ENCODE peak calls at places on chromosomes 12 and 14, in five cellular contexts. One of them, this sample, is unnamed.

GRCh38 chr12:31991146-31991545 is 31.9 kb downstream of the RESF1 start:
- DNase-seq in astrocyte: no peak
- DNase-seq in AG10803: no peak
- DNase-seq in fibroblast of mammary gland: no peak
- DNase-seq in psoas muscle: no peak
- DNase-seq in this sample: no peak

GRCh38 chr12:118750666-118751065 is 230.7 kb upstream of the SRRM4 start:
- DNase-seq in astrocyte: no peak
- DNase-seq in AG10803: no peak
- DNase-seq in fibroblast of mammary gland: no peak
- DNase-seq in psoas muscle: no peak
- DNase-seq in this sample: no peak

GRCh38 chr12:91973813-91974212 is 171.8 kb downstream of the BTG1 start:
- DNase-seq in astrocyte: no peak
- DNase-seq in AG10803: no peak
- DNase-seq in fibroblast of mammary gland: no peak
- DNase-seq in psoas muscle: no peak
- DNase-seq in this sample: no peak

GRCh38 chr12:52127683-52128450 is 48.4 kb downstream of the SMIM41 start:
- DNase-seq in astrocyte: no peak
- DNase-seq in AG10803: no peak
- DNase-seq in fibroblast of mammary gland: no peak
- DNase-seq in psoas muscle: no peak
- DNase-seq in this sample: no peak

GRCh38 chr14:101472518-101472849 is 88.8 kb upstream of the DIO3 start:
- DNase-seq in astrocyte: no peak
- DNase-seq in AG10803: no peak
- DNase-seq in fibroblast of mammary gland: no peak
- DNase-seq in psoas muscle: no peak
- DNase-seq in this sample: no peak

GRCh38 chr14:51395361-51395849 is 155.4 kb downstream of the TMX1 start:
- DNase-seq in astrocyte: peak; percentile 81
- DNase-seq in AG10803: peak; percentile 99
- DNase-seq in fibroblast of mammary gland: peak; percentile 98
- DNase-seq in psoas muscle: peak; percentile 75
- DNase-seq in this sample: peak; percentile 74

GRCh38 chr14:50031534-50032313 is 84.6 kb downstream of the VCPKMT start:
- DNase-seq in astrocyte: peak; percentile 55
- DNase-seq in AG10803: peak; percentile 82
- DNase-seq in fibroblast of mammary gland: peak; percentile 52
- DNase-seq in psoas muscle: no peak
- DNase-seq in this sample: peak; percentile 41

GRCh38 chr14:104891121-104891551 is 26.1 kb downstream of the CEP170B start:
- DNase-seq in astrocyte: no peak
- DNase-seq in AG10803: no peak
- DNase-seq in fibroblast of mammary gland: no peak
- DNase-seq in psoas muscle: no peak
- DNase-seq in this sample: no peak

GRCh38 chr12:54704187-54704586 is 56.0 kb upstream of the DCD start:
- DNase-seq in astrocyte: no peak
- DNase-seq in AG10803: no peak
- DNase-seq in fibroblast of mammary gland: no peak
- DNase-seq in psoas muscle: no peak
- DNase-seq in this sample: no peak

GRCh38 chr12:101866615-101867373 is 10.6 kb upstream of the DRAM1 start:
- DNase-seq in astrocyte: no peak
- DNase-seq in AG10803: no peak
- DNase-seq in fibroblast of mammary gland: no peak
- DNase-seq in psoas muscle: no peak
- DNase-seq in this sample: no peak

GRCh38 chr12:43060738-43061137 is 471.2 kb upstream of the PRICKLE1 start:
- DNase-seq in astrocyte: peak; percentile 36
- DNase-seq in AG10803: no peak
- DNase-seq in fibroblast of mammary gland: no peak
- DNase-seq in psoas muscle: no peak
- DNase-seq in this sample: no peak

GRCh38 chr12:68119724-68120211 is 39.8 kb downstream of the IFNG start:
- DNase-seq in astrocyte: peak; percentile 2
- DNase-seq in AG10803: no peak
- DNase-seq in fibroblast of mammary gland: no peak
- DNase-seq in psoas muscle: no peak
- DNase-seq in this sample: no peak

GRCh38 chr14:85731198-85731597 is 201.3 kb downstream of the FLRT2 start:
- DNase-seq in astrocyte: peak; percentile 83
- DNase-seq in AG10803: peak; percentile 84
- DNase-seq in fibroblast of mammary gland: peak; percentile 95
- DNase-seq in psoas muscle: no peak
- DNase-seq in this sample: peak; percentile 11

GRCh38 chr14:91315844-91316267 is 71.4 kb upstream of the GPR68 start:
- DNase-seq in astrocyte: no peak
- DNase-seq in AG10803: no peak
- DNase-seq in fibroblast of mammary gland: no peak
- DNase-seq in psoas muscle: no peak
- DNase-seq in this sample: no peak
- TF ChIP-seq CTCF in astrocyte: no peak
- TF ChIP-seq CTCF in AG10803: no peak
- TF ChIP-seq CTCF in fibroblast of mammary gland: no peak
- TF ChIP-seq CTCF in psoas muscle: no peak
- TF ChIP-seq CTCF in this sample: no peak

DNA sequence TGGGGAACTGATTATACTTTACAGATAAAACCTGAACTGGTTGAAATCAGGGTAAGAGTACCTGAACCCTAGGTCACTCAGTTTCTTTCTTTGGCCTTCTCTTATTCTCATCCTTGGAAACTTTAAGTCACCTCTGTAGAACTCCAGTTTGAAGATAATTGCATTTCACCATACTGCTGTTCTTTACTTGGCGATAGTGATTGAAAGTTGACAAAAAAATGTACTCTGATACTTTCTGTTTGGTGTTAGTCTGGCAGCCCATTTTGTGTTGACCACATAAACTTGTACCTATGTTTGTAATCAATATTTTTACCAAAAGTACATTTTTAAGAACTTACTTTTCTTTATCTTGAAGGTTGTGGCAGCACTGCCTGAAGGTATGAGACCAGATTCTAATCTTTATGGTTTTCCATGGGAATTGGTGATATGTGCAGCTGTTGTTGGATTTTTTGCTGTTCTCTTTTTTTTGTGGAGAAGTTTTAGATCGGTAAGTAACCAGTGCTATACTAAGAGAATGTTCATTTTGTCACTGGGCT is 42.9 kb downstream of the MIA2 start:
- DNase-seq in astrocyte: no peak
- DNase-seq in AG10803: no peak
- DNase-seq in fibroblast of mammary gland: no peak
- DNase-seq in psoas muscle: no peak
- DNase-seq in this sample: no peak
- TF ChIP-seq CTCF in astrocyte: no peak
- TF ChIP-seq CTCF in AG10803: no peak
- TF ChIP-seq CTCF in fibroblast of mammary gland: no peak
- TF ChIP-seq CTCF in psoas muscle: no peak
- TF ChIP-seq CTCF in this sample: no peak

DNA sequence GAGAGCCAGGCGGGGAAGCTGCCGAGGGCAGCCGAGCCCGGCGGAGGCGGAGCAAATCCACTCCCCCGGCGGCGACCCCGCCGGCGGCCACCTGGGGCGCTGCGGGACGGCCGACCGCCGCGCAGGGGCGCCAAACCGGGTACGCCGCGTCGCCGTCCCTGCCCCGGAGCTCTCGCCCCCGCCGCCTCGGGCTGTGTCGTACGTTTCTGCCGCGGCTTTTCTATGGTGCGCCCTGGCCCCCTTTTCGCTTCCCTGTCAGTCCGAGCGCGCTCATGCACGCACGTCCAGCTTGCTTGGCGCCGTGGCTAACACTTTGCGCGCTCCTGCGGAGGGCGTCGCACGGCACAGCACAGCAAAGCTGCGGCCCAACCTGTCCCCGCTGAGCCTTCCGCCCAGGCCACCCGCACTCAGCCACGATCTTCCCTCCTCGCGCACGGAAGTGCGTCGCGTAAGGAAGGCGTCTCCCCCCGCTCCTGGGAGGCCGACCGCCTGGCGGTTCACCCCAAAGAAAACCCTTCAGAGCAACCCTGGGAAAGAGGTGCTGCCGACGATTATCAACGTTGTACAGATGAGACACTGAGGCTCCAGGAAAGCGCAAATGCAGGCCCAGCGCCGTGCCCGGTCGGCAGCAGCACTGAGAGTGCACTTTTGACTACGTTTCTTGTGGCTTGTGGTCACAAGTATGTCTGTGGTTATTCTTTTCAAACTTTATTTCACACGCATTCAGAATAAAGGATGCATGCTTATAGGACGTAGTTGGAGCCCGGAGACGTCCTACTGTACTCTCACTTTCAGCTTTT is at the start of gene HECTD1:
- DNase-seq in astrocyte: peak; percentile 92
- DNase-seq in AG10803: peak; percentile 88
- DNase-seq in fibroblast of mammary gland: peak; percentile 82
- DNase-seq in psoas muscle: peak; percentile 96
- DNase-seq in this sample: peak; percentile 83
- TF ChIP-seq CTCF in astrocyte: peak; percentile 36
- TF ChIP-seq CTCF in AG10803: peak; percentile 32
- TF ChIP-seq CTCF in fibroblast of mammary gland: no peak
- TF ChIP-seq CTCF in psoas muscle: peak; percentile 90
- TF ChIP-seq CTCF in this sample: peak; percentile 94

GRCh38 chr14:46596236-46596635 is 55.3 kb downstream of the RPL10L start:
- DNase-seq in astrocyte: no peak
- DNase-seq in AG10803: no peak
- DNase-seq in fibroblast of mammary gland: no peak
- DNase-seq in psoas muscle: no peak
- DNase-seq in this sample: no peak
- TF ChIP-seq CTCF in astrocyte: no peak
- TF ChIP-seq CTCF in AG10803: no peak
- TF ChIP-seq CTCF in fibroblast of mammary gland: no peak
- TF ChIP-seq CTCF in psoas muscle: no peak
- TF ChIP-seq CTCF in this sample: no peak

GRCh38 chr12:14776236-14776959 is 26.9 kb downstream of the WBP11 start:
- DNase-seq in astrocyte: no peak
- DNase-seq in AG10803: peak; percentile 9
- DNase-seq in fibroblast of mammary gland: peak; percentile 44
- DNase-seq in psoas muscle: no peak
- DNase-seq in this sample: peak; percentile 32
- TF ChIP-seq CTCF in astrocyte: no peak
- TF ChIP-seq CTCF in AG10803: peak; percentile 36
- TF ChIP-seq CTCF in fibroblast of mammary gland: peak; percentile 37
- TF ChIP-seq CTCF in psoas muscle: no peak
- TF ChIP-seq CTCF in this sample: peak; percentile 66

GRCh38 chr14:89014570-89014847 is 190.1 kb downstream of the TTC8 start:
- DNase-seq in astrocyte: no peak
- DNase-seq in AG10803: no peak
- DNase-seq in fibroblast of mammary gland: no peak
- DNase-seq in psoas muscle: no peak
- DNase-seq in this sample: no peak

GRCh38 chr14:89013698-89014569 is 189.5 kb downstream of the TTC8 start:
- DNase-seq in astrocyte: no peak
- DNase-seq in AG10803: no peak
- DNase-seq in fibroblast of mammary gland: no peak
- DNase-seq in psoas muscle: no peak
- DNase-seq in this sample: no peak

GRCh38 chr14:89013098-89013504 is 188.7 kb downstream of the TTC8 start:
- DNase-seq in astrocyte: no peak
- DNase-seq in AG10803: no peak
- DNase-seq in fibroblast of mammary gland: peak; percentile 51
- DNase-seq in psoas muscle: no peak
- DNase-seq in this sample: peak; percentile 23

GRCh38 chr14:89017417-89017816 is 193.0 kb downstream of the TTC8 start:
- DNase-seq in astrocyte: no peak
- DNase-seq in AG10803: no peak
- DNase-seq in fibroblast of mammary gland: no peak
- DNase-seq in psoas muscle: no peak
- DNase-seq in this sample: no peak

DNA sequence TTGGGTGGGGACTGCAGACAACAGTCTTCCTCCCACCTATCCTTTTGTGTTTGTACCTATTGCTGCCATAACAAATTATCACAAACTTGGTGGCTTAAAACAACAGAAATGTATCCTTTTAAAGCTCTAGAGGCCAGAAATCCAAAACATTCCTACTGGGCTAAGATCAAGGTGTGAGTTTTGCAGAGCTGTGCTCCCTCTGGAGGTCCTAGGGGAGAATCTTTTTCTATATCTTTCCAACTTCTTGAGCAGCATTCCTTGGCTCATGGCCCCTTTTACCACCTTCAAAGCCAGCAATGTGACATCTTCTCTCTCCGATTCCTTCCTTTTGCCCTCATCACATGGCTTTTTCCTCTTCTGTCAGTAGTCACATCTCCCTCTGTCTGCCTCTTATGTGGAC is 190.6 kb downstream of the TTC8 start:
- DNase-seq in astrocyte: no peak
- DNase-seq in AG10803: no peak
- DNase-seq in fibroblast of mammary gland: peak; percentile 37
- DNase-seq in psoas muscle: no peak
- DNase-seq in this sample: no peak
- TF ChIP-seq CTCF in astrocyte: no peak
- TF ChIP-seq CTCF in AG10803: peak; percentile 46
- TF ChIP-seq CTCF in fibroblast of mammary gland: peak; percentile 39
- TF ChIP-seq CTCF in psoas muscle: no peak
- TF ChIP-seq CTCF in this sample: peak; percentile 64

This sample was measured in HFFc6.